ENCODE peak calls at places on chromosomes 4 and X, in six cellular contexts. F is colonic mucosa; K is SK-N-SH; U is CD8-positive, alpha-beta T cell; P is mammary epithelial cell; S is A549. M is an unnamed sample. For H3K4me1, the result is how much of the 10 kb centered on the place peaks cover.

GRCh38 chr4:24212642-24213041 is 322.8 kb upstream of the PPARGC1A start:
- DNase-seq in U (no peak), S (no peak), K (no peak), F (no peak), P (no peak), M (no peak)

GRCh38 chr4:184348311-184349233 is 125.8 kb downstream of the IRF2 start:
- DNase-seq in K (no peak), S (peak), U (no peak), P (no peak), F (peak), M (no peak)

GRCh38 chrX:120560405-120560841 is 339 bp downstream of the CUL4B start:
- DNase-seq in U (peak), F (peak), S (no peak), P (peak), K (no peak), M (peak)

GRCh38 chrX:17591741-17592110 is 145.6 kb upstream of the SCML1 start:
- DNase-seq in U (no peak), S (no peak), K (no peak), P (peak), F (no peak), M (no peak)

GRCh38 chr4:22029803-22030202 is 81.2 kb upstream of the KCNIP4 start:
- DNase-seq in S (no peak), P (no peak), F (no peak), K (no peak), U (no peak), M (no peak)

GRCh38 chr4:84914686-84915395 is 51.6 kb downstream of the WDFY3 start:
- DNase-seq in P (no peak), S (no peak), F (no peak), U (no peak), K (no peak), M (no peak)

GRCh38 chr4:19026281-19026680 is 1004.7 kb upstream of the LCORL start:
- DNase-seq in P (peak), S (no peak), F (no peak), K (no peak), U (no peak), M (no peak)

GRCh38 chr4:81827568-81828202 is 356.0 kb upstream of the RASGEF1B start:
- DNase-seq in U (no peak), P (peak), F (no peak), S (no peak), K (no peak), M (no peak)

GRCh38 chrX:57822398-57822797 is 87.9 kb downstream of the ZXDA start:
- DNase-seq in K (no peak), S (no peak), F (no peak), P (no peak), U (no peak), M (no peak)

GRCh38 chr4:171538601-171539100 is 274.6 kb upstream of the GALNTL6 start:
- DNase-seq in S (no peak), F (no peak), P (no peak), U (no peak), K (no peak), M (no peak)

GRCh38 chr4:22264261-22264660 is 251.6 kb downstream of the ADGRA3 start:
- DNase-seq in S (no peak), K (no peak), P (no peak), F (no peak), U (no peak), M (no peak)

GRCh38 chr4:25441519-25442117 is 64.6 kb downstream of the ANAPC4 start:
- DNase-seq in F (peak), U (no peak), K (peak), S (peak), P (peak), M (peak)

GRCh38 chr4:116400480-116400879 is 684.9 kb downstream of the TRAM1L1 start:
- DNase-seq in F (no peak), P (no peak), U (no peak), K (no peak), S (no peak), M (no peak)

GRCh38 chrX:84710611-84711010 is 208.4 kb upstream of the HDX start:
- DNase-seq in P (no peak), K (no peak), F (no peak), U (no peak), S (no peak), M (no peak)

GRCh38 chrX:72045552-72046277 is 86.0 kb downstream of the RTL5 start:
- DNase-seq in F (no peak), K (peak), U (no peak), S (peak), P (peak), M (no peak)

GRCh38 chrX:43961699-43962098 is 11.5 kb downstream of the NDP start:
- DNase-seq in P (no peak), K (no peak), F (no peak), S (peak), U (no peak), M (no peak)

GRCh38 chr4:132333723-132334045 is 815.4 kb upstream of the PCDH10 start:
- DNase-seq in K (no peak), F (no peak), P (peak), U (no peak), S (no peak), M (no peak)

GRCh38 chrX:34848281-34848680 is 94.3 kb upstream of the FAM47B start:
- DNase-seq in U (no peak), F (no peak), S (no peak), K (no peak), P (peak), M (no peak)

GRCh38 chr4:109930469-109930868 is 17.8 kb downstream of the EGF start:
- DNase-seq in K (no peak), P (peak), F (no peak), S (no peak), U (no peak), M (no peak)

GRCh38 chrX:132651411-132652086 is 162.7 kb upstream of the MBNL3 start:
- DNase-seq in U (no peak), S (no peak), F (no peak), K (no peak), P (no peak), M (no peak)

GRCh38 chrX:15269618-15270521 is at the start of gene ASB9:
- DNase-seq in P (peak), K (peak), F (peak), U (no peak), S (peak), M (peak)

GRCh38 chrX:40550069-40550468 is 30.7 kb upstream of the ATP6AP2 start:
- DNase-seq in K (peak), U (no peak), F (no peak), S (no peak), P (no peak), M (peak)

GRCh38 chrX:154436597-154437397 is at the start of gene GDI1:
- DNase-seq in S (peak), U (peak), K (peak), P (no peak), F (no peak), M (peak)

GRCh38 chr4:174358823-174359222 is 75.1 kb downstream of the CEP44 start:
- DNase-seq in K (no peak), S (no peak), F (no peak), P (peak), U (no peak), M (no peak)

GRCh38 chr4:187416236-187416635 is 579.3 kb upstream of the ZFP42 start:
- DNase-seq in U (no peak), P (no peak), K (no peak), F (no peak), S (no peak), M (no peak)

GRCh38 chr4:79652232-79652631 is 244.2 kb upstream of the GK2 start:
- DNase-seq in P (no peak), S (no peak), F (no peak), K (no peak), U (no peak), M (no peak)

DNA sequence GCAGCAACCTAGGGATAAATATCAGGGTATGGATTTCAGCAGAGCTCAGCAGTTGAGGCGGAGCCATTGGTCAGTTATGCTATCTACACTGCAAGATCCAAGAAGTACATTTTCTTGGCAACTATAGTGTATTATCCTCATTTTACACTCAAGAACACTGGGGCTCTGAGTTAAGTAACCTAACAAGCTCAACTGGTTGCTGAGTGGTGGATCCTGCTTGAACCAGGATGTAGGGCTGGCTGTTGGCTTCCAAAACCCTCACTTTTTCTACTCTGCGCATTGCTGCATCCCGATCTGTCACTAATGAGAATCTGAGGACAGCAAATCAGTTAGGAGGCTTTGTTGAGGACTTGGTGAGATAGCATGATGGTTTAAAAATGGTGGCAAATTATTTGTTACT is 1.5 kb upstream of the SCARB2 start:
- DNase-seq in F (no peak), P (no peak), U (no peak), K (no peak), S (no peak), M (no peak)
- H3K4me1 ChIP-seq in F (under half), P (under half), U (under half), K (under half), S (under half), M (under half)

GRCh38 chrX:147537172-147537571 is 374.5 kb upstream of the FMR1 start:
- DNase-seq in S (no peak), P (no peak), K (no peak), U (no peak), F (no peak), M (no peak)

DNA sequence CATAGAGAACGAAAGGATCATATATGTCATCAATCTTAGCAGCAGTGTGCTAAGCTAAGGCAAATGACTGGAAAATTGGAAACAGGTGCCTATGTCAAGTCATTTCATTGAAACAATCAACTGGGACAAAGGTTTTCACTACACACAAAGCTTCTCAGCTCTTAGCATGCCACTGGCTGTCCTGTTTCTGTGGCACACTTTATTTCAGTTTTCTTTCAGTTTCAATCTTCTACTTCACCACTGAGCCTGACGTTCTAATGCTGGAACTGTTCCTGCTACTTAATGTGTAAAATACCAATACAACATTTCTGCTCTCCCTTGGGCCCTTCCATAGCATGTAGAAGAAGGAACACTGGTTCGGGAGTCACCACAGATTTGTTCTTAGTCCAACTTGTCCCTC is 378.3 kb upstream of the FMR1 start:
- DNase-seq in P (no peak), K (no peak), F (no peak), S (no peak), U (no peak), M (no peak)
- H3K27ac ChIP-seq in P (no peak), K (no peak), F (no peak), S (no peak), U (no peak), M (no peak)

DNA sequence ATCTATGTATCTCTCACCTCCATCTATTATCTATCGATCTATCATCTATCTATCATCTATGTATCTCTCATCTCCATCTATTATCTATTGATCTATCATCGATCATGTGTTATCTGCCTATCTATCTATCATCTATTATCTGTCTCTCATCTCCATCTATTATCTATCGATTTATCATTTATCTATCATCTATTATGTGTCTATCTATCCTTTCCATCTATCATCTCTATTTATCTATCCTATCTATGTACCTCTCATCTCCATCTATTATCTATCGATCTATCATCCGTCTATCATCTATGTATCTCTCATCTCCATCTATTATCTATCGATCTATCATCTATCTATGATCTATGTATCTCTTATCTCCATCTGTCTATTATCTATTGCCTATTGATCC is 188.1 kb downstream of the ASMT start:
- DNase-seq in P (no peak), K (no peak), S (no peak), F (no peak), U (no peak), M (no peak)
- H3K4me1 ChIP-seq in P (under half), K (under half), S (under half), F (under half), U (under half), M (under half)

GRCh38 chr4:16158504-16158852 is 67.8 kb downstream of the TAPT1 start:
- DNase-seq in F (peak), S (no peak), K (no peak), U (no peak), P (no peak), M (no peak)
- H3K27ac ChIP-seq in F (peak), S (no peak), K (no peak), U (no peak), P (no peak), M (no peak)

DNA sequence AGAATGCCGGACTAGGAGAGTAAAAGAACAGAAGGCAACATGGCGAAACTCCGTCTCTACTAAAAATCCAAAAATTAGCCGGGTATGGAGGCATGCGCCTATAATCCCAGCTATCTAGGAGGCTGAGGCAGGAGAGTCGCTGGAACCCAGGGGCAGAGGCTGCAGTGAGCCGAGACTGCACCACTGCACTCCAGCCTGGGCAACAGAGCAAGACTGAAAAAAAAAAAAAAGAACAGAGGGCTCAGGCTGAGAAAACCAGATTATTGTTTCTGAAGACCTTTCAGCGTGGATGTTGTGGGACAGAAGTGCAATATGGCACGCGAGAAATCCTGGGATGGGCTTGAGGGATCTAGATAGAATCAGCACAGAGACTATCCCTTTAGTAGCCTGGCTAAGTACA is 45.2 kb downstream of the TIGD2 start:
- DNase-seq in U (no peak), S (no peak), P (no peak), F (no peak), K (no peak), M (no peak)
- H3K4me1 ChIP-seq in U (under half), S (under half), P (under half), F (under half), K (under half), M (under half)

DNA sequence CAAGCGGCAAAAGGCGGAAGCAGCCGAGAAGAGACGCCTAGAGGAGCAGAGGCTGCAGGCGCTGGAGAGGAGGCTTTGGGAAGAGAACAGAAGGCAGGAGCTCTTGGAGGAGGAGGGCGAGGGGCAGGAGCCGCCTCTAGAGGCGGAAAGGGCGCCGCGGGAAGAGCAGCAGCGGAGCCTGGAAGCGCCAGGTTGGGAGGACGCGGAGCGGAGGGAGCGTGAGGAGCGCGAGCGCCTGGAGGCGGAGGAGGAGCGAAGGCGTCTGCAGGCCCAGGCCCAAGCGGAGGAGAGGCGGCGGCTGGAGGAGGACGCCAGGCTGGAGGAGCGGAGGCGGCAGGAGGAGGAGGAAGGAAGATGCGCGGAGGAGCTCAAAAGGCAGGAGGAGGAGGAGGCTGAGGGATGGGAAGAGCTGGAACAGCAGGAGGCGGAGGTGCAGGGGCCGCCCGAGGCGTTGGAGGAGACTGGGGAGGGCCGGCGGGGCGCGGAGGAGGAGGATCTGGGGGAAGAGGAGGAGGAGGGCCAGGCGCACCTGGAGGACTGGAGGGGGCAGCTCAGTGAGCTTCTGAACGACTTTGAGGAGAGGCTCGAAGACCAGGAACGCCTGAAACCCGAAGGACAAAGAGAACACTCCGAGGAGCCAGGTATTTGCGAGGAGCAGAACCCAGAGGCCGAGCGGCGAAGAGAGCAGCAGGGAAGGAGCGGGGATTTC is 72.9 kb downstream of the AASDH start:
- DNase-seq in P (no peak), S (no peak), U (no peak), F (no peak), K (no peak), M (no peak)
- H3K27ac ChIP-seq in P (no peak), S (no peak), U (no peak), F (no peak), K (no peak), M (no peak)